ENCODE peak calls at places on chromosome 17, in nine cellular contexts. M, W, Y, D, U, B, R, N and J are unnamed samples.

GRCh38 chr17:69213059-69213813 is 15.4 kb downstream of the ABCA10 start:
- DNase-seq in M (no peak), W (no peak), Y (no peak), D (no peak), U (no peak), B (peak), R (no peak), N (no peak), J (peak)

GRCh38 chr17:70071127-70071526 is 3.9 kb upstream of the KCNJ16 start:
- DNase-seq in M (no peak), W (no peak), Y (no peak), D (no peak), U (no peak), B (no peak), R (no peak), N (no peak), J (no peak)

GRCh38 chr17:45225051-45225700 is 3.5 kb downstream of the FMNL1 start:
- DNase-seq in M (no peak), W (no peak), Y (no peak), D (no peak), U (no peak), B (no peak), R (no peak), N (no peak), J (peak)

GRCh38 chr17:30401097-30401496 is 22.4 kb downstream of the CPD start:
- DNase-seq in M (no peak), W (no peak), Y (no peak), D (no peak), U (no peak), B (no peak), R (no peak), N (no peak), J (no peak)

GRCh38 chr17:65055708-65056638 is 567 bp downstream of the GNA13 start:
- DNase-seq in M (peak), W (no peak), Y (peak), D (peak), U (peak), B (no peak), R (peak), N (peak), J (peak)

GRCh38 chr17:47775181-47775580 is 42.1 kb downstream of the TBX21 start:
- DNase-seq in M (no peak), W (no peak), Y (no peak), D (no peak), U (no peak), B (no peak), R (no peak), N (no peak), J (peak)

GRCh38 chr17:2218426-2218825 is 85.2 kb downstream of the SMG6 start:
- DNase-seq in M (no peak), W (no peak), Y (no peak), D (no peak), U (no peak), B (no peak), R (no peak), N (no peak), J (peak)

GRCh38 chr17:73231363-73231762 is 30.3 kb downstream of the CPSF4L start:
- DNase-seq in M (no peak), W (no peak), Y (no peak), D (no peak), U (no peak), B (peak), R (peak), N (peak), J (no peak)

GRCh38 chr17:36697907-36698526 is 96.6 kb downstream of the MRM1 start:
- DNase-seq in M (no peak), W (no peak), Y (no peak), D (no peak), U (no peak), B (no peak), R (peak), N (peak), J (no peak)

GRCh38 chr17:7479389-7480192 is at the start of gene ZBTB4:
- DNase-seq in M (no peak), W (no peak), Y (peak), D (peak), U (no peak), B (peak), R (peak), N (peak), J (peak)

GRCh38 chr17:67420994-67421393 is 43.9 kb downstream of the PITPNC1 start:
- DNase-seq in M (no peak), W (no peak), Y (no peak), D (no peak), U (no peak), B (no peak), R (no peak), N (peak), J (peak)

GRCh38 chr17:20997711-20998570 is 44.9 kb downstream of the USP22 start:
- DNase-seq in M (no peak), W (no peak), Y (no peak), D (no peak), U (no peak), B (no peak), R (no peak), N (no peak), J (no peak)

GRCh38 chr17:74245145-74245817 is 28.8 kb upstream of the DNAI2 start:
- DNase-seq in M (no peak), W (no peak), Y (no peak), D (no peak), U (no peak), B (no peak), R (peak), N (no peak), J (no peak)

DNA sequence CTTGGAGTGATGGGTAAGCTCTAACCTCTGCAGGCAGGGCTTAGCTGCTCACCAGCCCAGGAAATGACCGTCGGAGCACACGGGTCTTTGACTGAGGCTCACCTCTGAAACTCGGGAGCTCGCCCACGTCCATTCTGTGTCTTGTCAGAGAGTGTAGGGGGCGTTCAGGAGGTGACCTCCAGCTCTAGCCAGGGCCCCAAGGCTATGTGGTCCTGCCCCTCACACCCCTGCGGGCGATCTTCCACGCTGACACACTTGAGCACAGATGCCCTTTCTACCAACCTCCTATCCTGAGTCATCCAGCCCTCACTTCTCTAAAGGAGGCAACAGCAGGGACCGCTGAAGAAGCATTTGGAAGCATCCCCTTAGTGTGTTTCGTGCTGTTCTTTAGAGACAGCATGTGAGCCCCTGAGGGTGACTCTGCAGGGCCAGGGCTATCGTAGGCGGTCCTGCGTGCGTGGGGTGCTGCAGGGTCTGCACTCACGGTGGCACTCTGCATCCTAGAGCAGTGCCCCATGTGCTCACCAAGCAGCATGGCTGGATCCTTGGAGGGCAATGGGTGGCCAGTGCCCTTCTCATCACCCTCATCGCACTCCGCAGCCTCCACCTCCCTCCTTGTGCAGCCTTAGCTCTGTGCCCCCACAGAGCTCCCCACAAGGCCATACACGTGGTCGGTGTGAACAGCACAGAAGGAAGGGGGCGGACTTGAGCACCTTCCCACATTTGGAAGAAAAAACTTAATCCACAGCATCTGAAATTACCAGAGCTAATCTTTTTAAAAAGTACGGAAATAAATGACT is 33.8 kb downstream of the SLC47A1 start:
- DNase-seq in M (no peak), W (no peak), Y (no peak), D (no peak), U (no peak), B (no peak), R (no peak), N (no peak), J (no peak)
- TF ChIP-seq CTCF in M (no peak), W (no peak), Y (no peak), D (no peak), U (no peak), B (no peak), R (no peak), N (no peak), J (no peak)

GRCh38 chr17:58520843-58521430 is 6.5 kb upstream of the MTMR4 start:
- DNase-seq in M (no peak), W (no peak), Y (no peak), D (no peak), U (no peak), B (peak), R (peak), N (no peak), J (peak)
- TF ChIP-seq CTCF in M (no peak), W (peak), Y (no peak), D (no peak), U (peak), B (peak), R (peak), N (peak), J (peak)

DNA sequence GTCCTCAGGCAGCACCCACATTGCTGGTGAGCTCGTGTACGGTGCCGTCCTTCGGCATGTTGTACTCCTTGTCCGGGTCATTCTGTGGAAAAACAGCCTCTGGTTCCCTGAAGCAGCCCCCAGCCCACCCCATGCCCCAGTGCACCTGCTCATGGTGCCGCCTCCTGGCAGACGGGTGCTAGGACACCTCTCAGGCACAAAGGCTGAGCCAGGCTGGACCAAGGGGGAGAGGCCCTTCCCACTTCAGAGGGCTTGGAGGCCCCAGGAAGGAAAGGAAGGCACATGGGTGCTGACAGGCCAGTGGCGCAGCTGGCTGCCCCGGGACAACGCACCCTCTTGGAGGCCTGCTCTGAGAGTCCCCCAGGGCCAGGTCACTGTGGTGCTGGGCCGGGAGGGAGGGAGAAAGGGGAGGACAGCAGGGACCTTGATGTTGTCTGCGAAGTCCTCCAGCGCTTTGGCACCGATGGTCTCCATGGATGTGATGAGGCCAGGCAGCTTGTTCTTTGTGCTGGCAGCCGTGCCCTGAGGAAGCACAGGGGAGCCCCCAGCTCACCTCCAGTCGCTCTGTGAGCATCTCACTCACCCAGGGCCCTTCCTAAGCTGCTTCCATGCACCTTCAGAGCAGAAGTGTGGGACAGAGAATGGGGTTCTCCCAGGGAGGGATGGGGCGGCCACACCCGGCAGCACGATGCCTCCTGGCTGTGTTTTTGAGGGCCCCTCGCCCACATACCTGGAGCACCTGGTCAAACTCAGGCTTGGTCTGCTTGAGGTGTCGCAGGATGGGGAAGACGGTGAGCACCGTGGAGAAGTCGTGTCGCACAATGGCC is 9.3 kb downstream of the ZACN start:
- DNase-seq in M (no peak), W (no peak), Y (no peak), D (no peak), U (no peak), B (no peak), R (no peak), N (no peak), J (no peak)
- TF ChIP-seq CTCF in M (no peak), W (no peak), Y (no peak), D (no peak), U (no peak), B (no peak), R (no peak), N (no peak), J (peak)

DNA sequence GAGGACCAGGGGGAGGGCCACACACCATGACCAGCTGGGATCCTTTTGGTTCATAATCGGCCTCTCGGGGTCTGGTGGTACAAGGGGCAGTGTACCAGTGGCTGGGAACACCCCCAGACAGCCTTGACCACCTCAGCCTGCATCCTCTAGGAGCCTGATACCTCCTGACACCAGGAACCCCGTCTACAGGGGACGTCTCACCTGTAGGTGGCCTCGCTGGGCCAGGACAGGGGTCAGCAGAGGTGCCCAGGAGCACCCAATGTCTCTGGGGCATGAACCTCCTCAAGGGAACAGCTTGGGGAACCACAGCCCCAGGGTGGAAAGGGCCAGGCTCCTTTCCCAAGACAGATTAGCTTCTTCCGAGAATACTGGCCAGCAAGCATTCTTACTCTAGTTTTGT is 2.5 kb upstream of the METRNL start:
- DNase-seq in M (no peak), W (no peak), Y (no peak), D (no peak), U (no peak), B (no peak), R (no peak), N (no peak), J (no peak)
- TF ChIP-seq CTCF in M (no peak), W (peak), Y (no peak), D (no peak), U (no peak), B (peak), R (no peak), N (peak), J (peak)

DNA sequence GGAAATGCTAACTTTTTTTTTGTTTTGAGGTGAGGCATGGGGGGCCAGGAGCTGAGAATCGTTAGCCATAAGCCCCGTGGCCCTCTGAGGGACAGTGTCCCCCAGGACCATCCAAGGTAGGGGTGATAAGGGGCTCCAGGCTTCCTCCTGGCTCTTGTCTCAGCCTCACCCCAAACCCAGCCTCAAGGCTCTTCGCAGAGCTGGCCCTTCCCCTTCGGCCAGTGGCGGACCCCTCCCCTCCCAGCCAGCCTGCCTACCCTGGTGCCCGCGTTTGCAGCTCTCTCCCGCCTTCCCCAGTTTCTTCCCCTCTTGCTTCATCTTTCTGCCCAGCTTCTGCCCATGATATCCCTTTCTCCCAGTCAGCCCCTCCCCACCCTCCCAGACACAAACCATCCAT is 22.7 kb upstream of the ATP2A3 start:
- DNase-seq in M (no peak), W (no peak), Y (no peak), D (no peak), U (no peak), B (no peak), R (no peak), N (no peak), J (no peak)
- TF ChIP-seq CTCF in M (no peak), W (no peak), Y (no peak), D (no peak), U (no peak), B (no peak), R (no peak), N (no peak), J (no peak)

GRCh38 chr17:43832976-43833829 is at the start of gene MPP3:
- DNase-seq in M (peak), W (no peak), Y (peak), D (peak), U (no peak), B (peak), R (peak), N (peak), J (peak)

GRCh38 chr17:43834106-43834505 is 1.2 kb upstream of the MPP3 start:
- DNase-seq in M (peak), W (peak), Y (no peak), D (no peak), U (no peak), B (peak), R (no peak), N (peak), J (peak)

GRCh38 chr17:43831633-43832032 is 1.3 kb downstream of the MPP3 start:
- DNase-seq in M (no peak), W (no peak), Y (no peak), D (peak), U (no peak), B (no peak), R (no peak), N (no peak), J (no peak)

GRCh38 chr17:43830510-43831145 is 2.3 kb downstream of the MPP3 start:
- DNase-seq in M (no peak), W (no peak), Y (no peak), D (no peak), U (no peak), B (no peak), R (no peak), N (no peak), J (no peak)

DNA sequence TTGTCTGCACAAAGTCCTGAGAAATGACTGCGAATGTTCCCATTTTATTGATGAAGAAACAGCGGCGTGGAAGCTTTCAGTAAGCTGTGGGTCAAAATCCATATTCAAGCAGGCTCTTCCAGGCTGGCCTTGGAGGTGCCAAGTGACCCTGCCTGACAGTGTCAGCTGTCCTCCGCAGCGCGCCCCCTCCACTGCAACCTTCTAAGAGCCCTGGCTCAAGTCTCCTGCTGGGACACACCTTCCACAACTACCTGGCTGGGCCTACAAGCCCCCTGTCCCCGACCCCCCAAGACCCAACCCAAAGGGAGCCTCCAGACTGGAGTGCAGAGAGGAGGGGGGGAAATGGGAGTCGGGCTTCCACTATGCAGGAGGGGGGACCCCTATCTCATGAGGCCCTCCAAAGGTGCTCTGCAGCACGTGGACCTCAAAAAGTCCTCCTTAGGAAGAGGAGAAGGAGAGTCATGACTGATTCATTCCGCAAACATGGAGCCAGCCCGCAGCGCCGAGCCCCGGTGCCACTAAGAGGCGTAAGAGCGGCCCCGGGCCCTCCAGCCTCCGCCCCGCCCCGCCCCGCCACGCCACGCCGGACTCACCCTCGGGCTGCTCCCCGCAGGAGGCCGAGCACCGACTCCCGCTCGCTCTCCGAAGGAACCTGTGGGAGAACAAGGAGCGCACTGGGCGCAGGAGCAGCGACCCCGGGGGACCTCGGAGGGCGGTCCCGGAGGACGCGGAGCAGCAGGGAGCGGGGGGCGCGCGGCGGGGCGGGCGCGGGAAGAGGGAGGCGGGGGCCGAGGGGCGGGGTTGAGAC is 574 bp downstream of the MPP3 start:
- DNase-seq in M (no peak), W (no peak), Y (peak), D (peak), U (no peak), B (peak), R (peak), N (peak), J (peak)
- TF ChIP-seq CTCF in M (no peak), W (no peak), Y (no peak), D (no peak), U (no peak), B (no peak), R (no peak), N (no peak), J (no peak)

GRCh38 chr17:40038882-40039513 is 15.2 kb downstream of the MED24 start:
- DNase-seq in M (peak), W (peak), Y (peak), D (peak), U (peak), B (peak), R (peak), N (peak), J (peak)
- TF ChIP-seq CTCF in M (peak), W (peak), Y (peak), D (peak), U (peak), B (peak), R (peak), N (peak), J (peak)